ENCODE peak calls at places on chromosomes 12 and 14, in seven cellular contexts. J, S, R, A, O, P and M are unnamed samples.

GRCh38 chr14:59543873-59544272 is 32.7 kb downstream of the CCDC175 start:
- DNase-seq in R (no peak), S (no peak), P (no peak), J (no peak), A (no peak), O (no peak), M (no peak)

GRCh38 chr12:42705863-42706262 is 116.3 kb upstream of the PRICKLE1 start:
- DNase-seq in A (peak; percentile 95), P (peak; percentile 97), J (no peak), R (peak; percentile 84), O (peak; percentile 49), S (no peak), M (no peak)

GRCh38 chr14:33569844-33570716 is 380.8 kb downstream of the EGLN3 start:
- DNase-seq in A (no peak), R (peak; percentile 55), O (no peak), P (peak; percentile 16), S (no peak), J (no peak), M (no peak)

GRCh38 chr14:88481794-88482193 is 73.0 kb downstream of the PTPN21 start:
- DNase-seq in J (no peak), R (no peak), S (no peak), A (peak; percentile 30), P (no peak), O (no peak), M (no peak)

GRCh38 chr12:69688496-69689427 is 10.3 kb downstream of the BEST3 start:
- DNase-seq in O (peak; percentile 92), J (no peak), S (no peak), A (peak; percentile 94), R (peak; percentile 96), P (peak; percentile 91), M (peak; percentile 37)

GRCh38 chr12:78641837-78642423 is 222.6 kb upstream of the SYT1 start:
- DNase-seq in S (no peak), O (peak; percentile 5), R (no peak), P (peak; percentile 42), A (peak; percentile 4), J (no peak), M (no peak)

GRCh38 chr12:104620761-104621531 is 164.2 kb downstream of the CHST11 start:
- DNase-seq in S (peak; percentile 34), O (no peak), J (no peak), A (no peak), R (peak; percentile 18), P (no peak), M (no peak)

GRCh38 chr12:112017041-112017440 is 3.8 kb downstream of the ERP29 start:
- DNase-seq in O (no peak), J (no peak), R (no peak), S (no peak), P (no peak), A (no peak), M (no peak)

GRCh38 chr14:102316048-102316745 is 3.3 kb upstream of the ZNF839 start:
- DNase-seq in S (peak; percentile 48), O (peak; percentile 43), P (peak; percentile 83), R (peak; percentile 78), J (no peak), A (peak; percentile 75), M (peak; percentile 64)

GRCh38 chr12:132513458-132514135 is 23.6 kb downstream of the FBRSL1 start:
- DNase-seq in R (no peak), S (no peak), A (no peak), P (no peak), O (no peak), J (no peak), M (no peak)

GRCh38 chr14:105952826-105953225 is 426.4 kb downstream of the TMEM121 start:
- DNase-seq in O (no peak), P (no peak), R (no peak), S (no peak), A (no peak), J (no peak), M (no peak)

GRCh38 chr12:105960319-105961076 is 178.3 kb downstream of the NUAK1 start:
- DNase-seq in O (no peak), P (no peak), S (no peak), A (no peak), R (no peak), J (no peak), M (no peak)

GRCh38 chr12:82998509-82998908 is 311.8 kb downstream of the TMTC2 start:
- DNase-seq in R (no peak), J (no peak), A (no peak), O (no peak), S (no peak), P (no peak), M (no peak)

GRCh38 chr12:100058482-100059029 is 73.8 kb upstream of the ANKS1B start:
- DNase-seq in R (peak; percentile 74), A (peak; percentile 96), S (no peak), O (peak; percentile 97), P (peak; percentile 87), J (no peak), M (no peak)

GRCh38 chr14:67533754-67534085 is 630 bp downstream of the PLEKHH1 start:
- DNase-seq in R (no peak), J (no peak), A (no peak), O (no peak), S (peak; percentile 30), P (no peak), M (peak; percentile 6)

GRCh38 chr14:79605863-79606262 is 605.4 kb downstream of the DIO2 start:
- DNase-seq in J (no peak), P (no peak), S (no peak), A (no peak), O (no peak), R (no peak), M (no peak)

GRCh38 chr12:71958056-71958455 is 19.4 kb downstream of the TPH2 start:
- DNase-seq in P (no peak), O (peak; percentile 45), R (no peak), J (no peak), A (peak; percentile 65), S (no peak), M (no peak)

DNA sequence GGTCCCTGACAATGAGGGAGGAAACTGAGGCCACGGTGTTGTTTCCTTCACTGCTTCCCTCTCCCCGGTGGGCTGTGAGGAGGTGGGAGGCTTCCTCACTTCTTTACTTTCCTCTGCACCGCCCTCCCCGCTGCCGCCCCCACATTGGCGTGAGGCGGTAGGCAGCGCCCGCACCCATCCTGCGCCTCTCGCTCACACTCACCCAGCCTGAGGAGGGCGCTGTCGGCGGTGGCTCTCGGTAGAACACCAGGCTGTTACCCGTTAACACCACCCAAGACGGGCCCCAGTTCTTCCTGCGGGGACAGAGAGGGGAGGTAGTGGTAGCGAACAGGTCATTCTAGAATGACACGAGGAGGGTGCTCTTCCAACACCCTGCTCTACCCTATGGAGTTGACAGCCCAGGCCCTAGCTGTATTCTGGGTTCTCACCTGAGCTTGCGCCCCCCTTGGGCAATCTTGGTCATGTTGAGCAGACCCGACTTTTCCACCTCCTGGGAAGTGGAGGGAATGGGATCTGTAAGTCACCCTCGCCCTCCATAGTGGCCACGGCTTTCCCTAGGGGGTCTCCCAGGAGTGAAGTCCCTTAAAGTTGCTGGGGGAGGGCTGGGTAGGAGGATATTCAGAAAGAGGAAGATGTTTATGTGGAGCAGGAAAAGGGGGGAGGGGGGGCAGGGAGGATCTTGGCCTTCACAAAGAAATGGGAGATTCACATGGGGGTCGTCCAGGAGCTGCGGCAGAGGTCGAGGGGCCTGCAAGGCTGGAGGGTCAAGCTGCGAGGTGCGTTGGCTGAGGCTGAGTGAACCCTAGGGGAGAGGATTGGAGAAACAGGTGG is 3.3 kb downstream of the ARHGAP9 start:
- DNase-seq in A (no peak), J (no peak), S (no peak), P (no peak), O (no peak), R (no peak), M (peak; percentile 93)
- TF ChIP-seq CTCF in A (no peak), J (peak; percentile 31), S (no peak), P (peak; percentile 16), O (peak; percentile 56), R (peak; percentile 45), M (peak; percentile 95)

DNA sequence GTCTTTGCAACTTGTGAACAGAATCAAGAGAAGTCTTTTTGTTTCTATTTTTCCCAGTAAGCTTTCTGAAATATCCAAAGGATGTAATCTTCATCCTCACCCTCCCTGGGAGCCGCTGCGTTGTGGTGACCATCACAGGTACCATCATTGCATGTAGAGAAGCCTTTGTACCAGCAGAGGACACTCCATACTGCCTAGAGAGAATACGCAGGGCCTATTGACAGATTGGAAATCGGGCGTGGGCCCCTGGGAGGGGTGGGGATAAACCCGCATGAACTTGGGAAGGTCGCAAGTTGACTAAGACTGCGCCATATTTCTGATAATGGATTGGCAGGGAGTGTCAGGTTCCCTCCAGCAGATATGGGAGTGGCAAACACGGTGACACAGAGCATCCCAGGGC is 12.7 kb downstream of the KRT1 start:
- DNase-seq in A (no peak), O (no peak), R (no peak), J (no peak), S (no peak), P (no peak), M (no peak)
- TF ChIP-seq CTCF in A (peak; percentile 17), O (peak; percentile 61), R (peak; percentile 57), J (peak; percentile 21), S (no peak), P (peak; percentile 29), M (no peak)

GRCh38 chr12:45655186-45655585 is 74.3 kb upstream of the ARID2 start:
- DNase-seq in S (no peak), P (peak; percentile 26), A (peak; percentile 47), R (peak; percentile 29), J (no peak), O (peak; percentile 12), M (peak; percentile 73)
- TF ChIP-seq CTCF in S (peak; percentile 12), P (peak; percentile 8), A (no peak), R (peak; percentile 38), J (no peak), O (no peak), M (peak; percentile 32)

GRCh38 chr12:108805136-108805535 is 52.2 kb downstream of the SSH1 start:
- DNase-seq in J (no peak), S (no peak), A (peak; percentile 90), O (no peak), R (peak; percentile 46), P (peak; percentile 46), M (no peak)

GRCh38 chr12:108801736-108802665 is 55.4 kb downstream of the SSH1 start:
- DNase-seq in J (no peak), R (peak; percentile 86), A (peak; percentile 83), S (no peak), P (peak; percentile 66), O (peak; percentile 78), M (no peak)

GRCh38 chr12:108804361-108804949 is 52.9 kb downstream of the SSH1 start:
- DNase-seq in A (peak; percentile 95), P (peak; percentile 96), S (no peak), J (no peak), O (peak; percentile 59), R (peak; percentile 77), M (no peak)

GRCh38 chr12:108802666-108803036 is 54.7 kb downstream of the SSH1 start:
- DNase-seq in J (no peak), R (no peak), A (peak; percentile 45), P (peak; percentile 23), O (peak; percentile 27), S (no peak), M (no peak)

DNA sequence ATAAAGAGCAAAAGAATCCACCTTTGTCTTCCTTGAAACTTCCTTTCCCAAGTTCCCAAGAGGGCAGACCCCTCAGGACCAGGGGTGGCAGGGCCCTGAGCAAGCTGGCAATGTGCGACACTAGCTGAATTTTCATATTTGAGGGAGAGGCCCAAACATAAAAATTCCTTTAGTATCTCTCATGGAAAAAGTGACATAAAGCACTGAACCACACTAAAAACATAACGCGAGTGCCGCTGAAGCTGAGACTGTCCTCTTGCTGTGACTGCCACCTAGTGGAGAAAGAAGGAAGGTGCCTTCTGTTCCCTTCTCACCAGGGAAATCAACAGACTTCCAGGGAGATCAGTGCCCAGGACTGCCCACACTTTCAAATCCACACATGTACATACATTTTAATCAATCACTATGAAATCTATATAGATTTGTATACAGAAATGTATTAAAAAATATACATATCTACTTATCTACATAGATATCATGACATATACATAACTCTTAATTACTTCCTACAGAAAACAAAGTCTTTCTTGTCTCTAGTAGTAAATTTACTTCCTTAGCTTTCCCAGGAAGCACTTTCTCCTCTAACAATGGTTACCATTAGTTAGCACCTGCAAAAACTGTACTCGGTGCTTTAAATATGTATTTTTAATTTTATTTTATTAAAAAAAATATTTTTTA is 53.8 kb downstream of the SSH1 start:
- DNase-seq in A (peak; percentile 94), P (peak; percentile 95), S (peak; percentile 70), R (peak; percentile 92), J (peak; percentile 56), O (peak; percentile 88), M (peak; percentile 79)
- TF ChIP-seq CTCF in A (peak; percentile 96), P (peak; percentile 91), S (peak; percentile 89), R (peak; percentile 95), J (peak; percentile 97), O (peak; percentile 99), M (peak; percentile 99)